ENCODE peak calls at places on chromosomes 2 and 18, in four cellular contexts. I is adrenal gland, W is GM10248, H is B cell. Z is an unnamed sample.

GRCh38 chr2:66440011-66440542 is 5.2 kb downstream of the MEIS1 start:
- DNase-seq in I (peak; percentile 26), H (no peak), W (no peak), Z (no peak)

GRCh38 chr2:40886660-40887059 is 434.8 kb upstream of the SLC8A1 start:
- DNase-seq in H (no peak), W (no peak), I (no peak), Z (no peak)

GRCh38 chr2:99488999-99489757 is 639 bp downstream of the REV1 start:
- DNase-seq in H (peak; percentile 62), W (peak; percentile 69), I (peak; percentile 76), Z (peak; percentile 85)

GRCh38 chr2:25301453-25302352 is 40.0 kb downstream of the DNMT3A start:
- DNase-seq in H (peak; percentile 87), W (peak; percentile 87), I (peak; percentile 60), Z (peak; percentile 88)

GRCh38 chr2:131026914-131027313 is 66.3 kb downstream of the FAM168B start:
- DNase-seq in W (no peak), I (no peak), H (no peak), Z (no peak)

GRCh38 chr2:74198461-74199274 is at the start of gene MTHFD2:
- DNase-seq in I (peak; percentile 89), W (peak; percentile 95), H (peak; percentile 91), Z (peak; percentile 96)

GRCh38 chr2:74768401-74768914 is 65.5 kb upstream of the HK2 start:
- DNase-seq in I (no peak), H (no peak), W (no peak), Z (no peak)

GRCh38 chr18:70132999-70133398 is 72.5 kb downstream of the RTTN start:
- DNase-seq in I (no peak), H (no peak), W (no peak), Z (no peak)

GRCh38 chr2:10993001-10993481 is 81.3 kb downstream of the KCNF1 start:
- DNase-seq in I (no peak), H (no peak), W (no peak), Z (no peak)

GRCh38 chr2:43051316-43051715 is 175.1 kb downstream of the ZFP36L2 start:
- DNase-seq in H (no peak), W (no peak), I (peak; percentile 73), Z (no peak)

GRCh38 chr2:107001081-107001480 is 115.1 kb upstream of the ST6GAL2 start:
- DNase-seq in W (no peak), I (no peak), H (no peak), Z (no peak)

GRCh38 chr2:96241901-96242611 is 23.7 kb downstream of the TMEM127 start:
- DNase-seq in W (peak; percentile 73), H (peak; percentile 55), I (peak; percentile 72), Z (peak; percentile 68)

GRCh38 chr2:196448680-196449079 is 190.8 kb upstream of the CCDC150 start:
- DNase-seq in H (no peak), W (no peak), I (no peak), Z (no peak)

GRCh38 chr2:157894694-157895450 is 18.7 kb upstream of the ACVR1 start:
- DNase-seq in I (peak; percentile 12), W (no peak), H (no peak), Z (no peak)

GRCh38 chr2:40395169-40396023 is 56.5 kb downstream of the SLC8A1 start:
- DNase-seq in W (no peak), H (no peak), I (no peak), Z (no peak)

GRCh38 chr2:207706936-207707860 is 4.2 kb upstream of the CCNYL1 start:
- DNase-seq in H (no peak), W (no peak), I (no peak), Z (no peak)
- TF ChIP-seq CTCF in H (no peak), W (no peak), I (no peak), Z (no peak)

DNA sequence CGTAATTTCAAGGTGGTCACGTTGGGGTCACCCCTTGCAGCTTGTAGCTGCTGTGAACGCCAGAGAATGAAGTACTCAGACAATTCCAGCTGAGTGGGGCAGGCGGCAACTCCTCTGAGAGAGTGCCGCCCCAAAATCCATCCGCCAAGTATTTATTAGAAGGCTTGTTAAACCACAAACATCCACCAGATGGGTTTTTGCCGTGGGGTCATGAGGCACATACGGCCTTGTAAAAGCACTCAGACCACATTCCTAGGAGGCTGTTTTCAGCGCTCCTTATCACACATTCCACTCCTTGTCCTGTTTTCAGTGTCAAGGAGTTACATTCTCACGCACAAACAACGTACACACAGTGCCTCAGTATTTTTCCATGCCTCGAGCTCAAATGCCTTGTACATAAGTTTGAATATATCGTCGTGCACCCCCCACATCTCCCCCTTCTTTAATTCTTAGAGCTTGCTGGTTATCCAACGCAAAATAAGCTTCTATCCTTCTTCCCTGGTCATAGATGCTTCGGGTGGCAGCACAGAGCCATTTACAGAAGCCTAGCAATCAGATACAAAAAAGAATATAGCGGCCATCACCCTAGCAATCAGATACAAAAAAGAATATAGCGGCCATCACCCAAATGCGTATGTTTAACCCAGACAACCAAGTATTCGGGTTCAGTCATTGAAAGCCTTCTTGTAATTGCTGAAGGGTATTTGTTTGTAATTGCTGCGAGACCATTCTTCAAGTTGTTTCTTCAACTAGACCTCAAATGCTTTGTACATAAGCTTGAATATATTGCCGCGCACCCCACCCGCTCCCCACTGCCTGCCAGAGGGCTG is 7.3 kb downstream of the ALPP start:
- DNase-seq in I (no peak), H (no peak), W (no peak), Z (no peak)
- TF ChIP-seq CTCF in I (no peak), H (no peak), W (no peak), Z (no peak)

DNA sequence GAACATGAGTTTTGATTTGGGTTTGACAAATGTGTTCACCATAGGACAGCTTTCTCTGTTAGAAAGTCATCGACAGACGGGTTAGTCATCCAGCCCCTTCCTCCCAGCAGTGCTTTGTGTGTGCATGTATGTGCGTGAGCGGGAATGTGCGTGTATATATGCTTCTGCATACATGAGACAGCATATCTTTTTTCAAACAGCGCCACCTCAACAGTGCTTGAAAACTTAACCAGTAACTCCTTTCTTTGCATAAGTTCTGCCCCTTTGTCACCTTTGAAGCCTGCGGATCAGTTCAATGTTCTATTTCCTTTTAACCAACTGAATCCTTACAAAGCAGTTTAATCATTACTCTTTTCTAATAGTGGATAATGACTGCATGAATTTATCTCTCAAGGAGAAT is 351.4 kb downstream of the LPIN1 start:
- DNase-seq in I (no peak), H (no peak), W (no peak), Z (no peak)
- TF ChIP-seq CTCF in I (no peak), H (no peak), W (no peak), Z (no peak)

GRCh38 chr18:58490238-58490637 is 138.7 kb downstream of the ALPK2 start:
- DNase-seq in I (no peak), W (no peak), H (no peak), Z (no peak)

GRCh38 chr18:58481321-58482180 is 147.3 kb downstream of the ALPK2 start:
- DNase-seq in I (no peak), H (no peak), W (no peak), Z (no peak)

GRCh38 chr18:58491113-58491696 is 137.7 kb downstream of the ALPK2 start:
- DNase-seq in I (no peak), H (no peak), W (no peak), Z (no peak)

DNA sequence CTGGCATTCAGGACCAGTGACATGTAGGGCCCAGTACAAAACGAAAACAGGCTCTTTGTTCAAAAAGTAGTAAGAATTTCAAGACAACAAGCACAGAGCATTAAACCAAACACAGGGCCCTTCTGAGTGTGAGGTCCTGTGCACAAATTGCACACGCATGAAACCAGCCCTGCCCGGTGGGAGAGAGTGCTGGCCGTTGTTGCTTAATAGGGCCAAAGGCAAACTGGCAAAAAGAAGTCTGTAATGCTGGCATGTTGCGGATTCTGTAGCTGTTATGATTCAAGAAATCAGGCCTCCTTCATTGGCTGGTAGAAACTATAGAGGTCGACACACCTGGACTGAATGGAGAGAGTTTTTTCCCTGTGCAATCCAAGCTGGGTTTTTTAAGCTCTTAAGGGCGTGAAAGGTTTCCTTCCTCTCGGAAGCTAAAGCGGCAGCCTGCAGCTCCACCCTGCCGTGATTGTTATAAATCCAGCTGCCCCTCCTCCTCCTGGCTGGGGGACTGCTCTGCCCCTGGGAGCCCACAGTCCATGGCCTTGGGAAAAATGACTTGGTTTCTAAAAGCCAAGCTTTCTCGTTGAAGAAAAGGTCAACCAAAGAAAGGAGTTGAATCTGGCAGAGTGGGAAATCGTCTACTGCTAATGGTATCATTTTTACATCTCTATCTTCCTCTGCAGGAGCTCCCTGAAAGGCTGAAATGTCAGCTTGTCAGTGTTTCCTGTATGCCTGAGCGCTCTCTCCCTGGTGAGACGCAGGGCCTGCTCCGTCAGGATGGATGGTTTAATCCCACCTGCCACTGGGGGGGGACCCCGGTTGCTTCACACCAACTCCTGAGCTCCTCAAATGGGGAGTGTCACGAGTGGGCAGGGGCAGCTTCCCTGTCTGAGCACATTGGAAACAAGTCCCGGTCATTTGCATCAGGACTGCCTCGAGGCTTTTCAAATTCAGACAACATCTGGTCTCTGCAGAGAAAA is 143.6 kb downstream of the ALPK2 start:
- DNase-seq in H (no peak), W (no peak), I (peak; percentile 11), Z (no peak)
- TF ChIP-seq CTCF in H (no peak), W (no peak), I (no peak), Z (no peak)

GRCh38 chr18:24799176-24799575 is 338.7 kb downstream of the HRH4 start:
- DNase-seq in H (no peak), I (no peak), W (no peak), Z (no peak)
- TF ChIP-seq CTCF in H (no peak), I (no peak), W (no peak), Z (no peak)

DNA sequence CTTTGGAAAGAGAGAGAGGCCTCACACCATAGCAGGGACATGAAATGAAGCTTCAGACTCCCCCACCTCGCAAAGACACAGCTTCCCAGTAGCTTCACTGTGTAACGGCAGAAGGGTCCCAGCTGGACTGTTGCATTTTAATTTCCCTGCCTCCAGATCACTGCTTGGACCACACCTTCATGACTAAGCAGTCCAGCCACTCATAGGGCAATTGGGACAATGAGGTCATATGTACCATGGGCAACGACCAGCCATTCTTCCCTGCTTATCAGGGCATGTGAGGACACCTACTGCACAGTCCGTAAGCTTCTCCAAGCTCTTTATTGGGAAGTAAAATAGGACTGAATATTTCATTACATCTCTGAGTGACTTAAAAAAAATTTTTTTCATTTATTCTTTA is 183.0 kb downstream of the MREG start:
- DNase-seq in H (no peak), I (peak; percentile 23), W (no peak), Z (no peak)
- TF ChIP-seq CTCF in H (no peak), I (no peak), W (no peak), Z (no peak)

GRCh38 chr2:82282111-82282882 is 1977.7 kb upstream of the LRRTM1 start:
- DNase-seq in H (no peak), I (no peak), W (no peak), Z (no peak)
- TF ChIP-seq CTCF in H (no peak), I (no peak), W (no peak), Z (no peak)